ENCODE peak calls at places on chromosomes 4 and X, in eight cellular contexts. B, K, U, V, E, T, O and G are unnamed samples.
A peak's percentile ranks its signal among the peaks of the same experiment; 100 is the strongest.

GRCh38 chrX:13419276-13419675 is 99.4 kb upstream of the ATXN3L start:
- ATAC-seq in V (no peak), O (no peak), T (no peak), E (no peak), K (no peak), B (no peak), U (no peak), G (no peak)

GRCh38 chrX:37753384-37753783 is 26.5 kb upstream of the CYBB start:
- ATAC-seq in T (no peak), E (peak; percentile 60), B (no peak), K (peak; percentile 87), O (peak; percentile 78), V (no peak), U (peak; percentile 67), G (peak; percentile 20)

GRCh38 chr4:158929939-158930344 is 161.1 kb downstream of the FNIP2 start:
- ATAC-seq in E (peak; percentile 63), V (no peak), O (no peak), T (no peak), B (no peak), K (no peak), U (no peak), G (peak; percentile 40)

GRCh38 chr4:127856485-127857447 is 23.9 kb upstream of the PLK4 start:
- ATAC-seq in B (peak; percentile 43), O (no peak), E (no peak), T (no peak), V (no peak), U (no peak), K (no peak), G (no peak)

GRCh38 chrX:74445099-74445498 is 23.8 kb downstream of the SLC16A2 start:
- ATAC-seq in O (no peak), E (no peak), U (no peak), V (no peak), B (no peak), T (no peak), K (no peak), G (no peak)

GRCh38 chr4:126969781-126970180 is 663.0 kb upstream of the INTU start:
- ATAC-seq in U (no peak), E (no peak), V (no peak), O (no peak), B (no peak), T (no peak), K (no peak), G (no peak)

GRCh38 chrX:125203737-125204578 is 115.7 kb upstream of the TEX13C start:
- ATAC-seq in E (peak; percentile 48), K (peak; percentile 61), B (peak; percentile 25), T (no peak), V (no peak), O (peak; percentile 61), U (peak; percentile 31), G (peak; percentile 53)

GRCh38 chr4:5660185-5660584 is 48.2 kb downstream of the EVC2 start:
- ATAC-seq in B (peak; percentile 71), U (no peak), T (no peak), E (no peak), O (no peak), V (no peak), K (no peak), G (peak; percentile 52)

GRCh38 chrX:132199941-132200340 is 19.3 kb downstream of the RAP2C start:
- ATAC-seq in O (no peak), T (no peak), E (no peak), K (no peak), U (no peak), V (no peak), B (peak; percentile 37), G (no peak)

GRCh38 chr4:37224832-37225231 is 19.7 kb upstream of the NWD2 start:
- ATAC-seq in U (no peak), O (no peak), T (no peak), E (no peak), B (no peak), V (no peak), K (no peak), G (no peak)

GRCh38 chr4:79863333-79863732 is 209.7 kb downstream of the ANTXR2 start:
- ATAC-seq in T (no peak), V (no peak), U (no peak), B (no peak), O (no peak), K (no peak), E (no peak), G (no peak)

GRCh38 chrX:39813631-39814246 is 284.0 kb downstream of the BCOR start:
- ATAC-seq in T (no peak), V (no peak), B (peak; percentile 18), K (no peak), U (no peak), E (no peak), O (no peak), G (no peak)

GRCh38 chr4:151835467-151835866 is 74.7 kb upstream of the GATB start:
- ATAC-seq in T (no peak), V (no peak), K (no peak), E (no peak), O (no peak), U (no peak), B (no peak), G (no peak)

GRCh38 chr4:161182913-161183312 is 980.9 kb downstream of the FSTL5 start:
- ATAC-seq in E (no peak), V (no peak), K (no peak), B (no peak), T (no peak), O (no peak), U (no peak), G (no peak)

GRCh38 chrX:111519215-111519614 is 7.8 kb downstream of the SERTM2 start:
- ATAC-seq in K (no peak), E (no peak), O (no peak), U (no peak), V (no peak), T (no peak), B (no peak), G (no peak)

GRCh38 chr4:8250167-8250566 is 19.4 kb upstream of the HTRA3 start:
- ATAC-seq in O (no peak), V (no peak), K (no peak), T (no peak), E (no peak), B (no peak), U (no peak), G (no peak)

GRCh38 chr4:93731448-93731847 is 97.1 kb upstream of the ATOH1 start:
- ATAC-seq in V (no peak), U (no peak), E (no peak), B (no peak), K (no peak), O (peak; percentile 31), T (no peak), G (no peak)

GRCh38 chrX:119093991-119094741 is 21.4 kb downstream of the CT47C1 start:
- ATAC-seq in E (no peak), V (no peak), U (no peak), B (peak; percentile 98), O (no peak), T (no peak), K (no peak), G (no peak)

GRCh38 chrX:97089116-97089515 is 205.4 kb downstream of the RPA4 start:
- ATAC-seq in T (no peak), U (no peak), E (no peak), O (no peak), B (no peak), V (no peak), K (no peak), G (no peak)

GRCh38 chr4:22850055-22850454 is 157.3 kb downstream of the GBA3 start:
- ATAC-seq in U (no peak), E (no peak), O (no peak), T (no peak), V (no peak), B (no peak), K (no peak), G (no peak)

GRCh38 chrX:10118530-10118929 is 38.2 kb upstream of the CLCN4 start:
- ATAC-seq in T (no peak), O (no peak), K (no peak), U (no peak), B (no peak), E (no peak), V (no peak), G (no peak)

GRCh38 chr4:13918110-13918509 is 290.6 kb upstream of the BOD1L1 start:
- ATAC-seq in T (no peak), E (no peak), V (no peak), K (no peak), O (no peak), U (no peak), B (no peak), G (no peak)

GRCh38 chr4:175339100-175339707 is 421.0 kb downstream of the ADAM29 start:
- ATAC-seq in V (no peak), O (no peak), E (no peak), T (no peak), U (no peak), B (no peak), K (no peak), G (no peak)

GRCh38 chr4:164550989-164551712 is 202.8 kb upstream of the SMIM31 start:
- ATAC-seq in B (no peak), E (no peak), V (no peak), U (no peak), K (peak; percentile 35), O (no peak), T (no peak), G (no peak)

GRCh38 chrX:23785564-23785963 is 2.6 kb downstream of the SAT1 start:
- ATAC-seq in T (no peak), E (no peak), K (no peak), B (no peak), U (no peak), V (no peak), O (no peak), G (no peak)